ENCODE peak calls at places on chromosomes 12 and 14, in ten cellular contexts. One of them, this sample, is unnamed.

GRCh38 chr14:105180598-105181528 is at the start of gene NUDT14:
- DNase-seq in mammary epithelial cell: peak; percentile 68
- DNase-seq in Calu3: peak; percentile 88
- DNase-seq in foreskin fibroblast: peak; percentile 46
- DNase-seq in IMR-90: peak; percentile 25
- DNase-seq in upper lobe of right lung: peak; percentile 94
- DNase-seq in CD8-positive, alpha-beta T cell: peak; percentile 88
- DNase-seq in NB4: no peak
- DNase-seq in nephron progenitor cell: peak; percentile 83
- DNase-seq in mucosa of descending colon: peak; percentile 97
- DNase-seq in this sample: no peak

GRCh38 chr14:39406560-39406959 is 25.7 kb downstream of the FBXO33 start:
- DNase-seq in mammary epithelial cell: no peak
- DNase-seq in NB4: no peak
- DNase-seq in IMR-90: no peak
- DNase-seq in Calu3: no peak
- DNase-seq in nephron progenitor cell: no peak
- DNase-seq in mucosa of descending colon: no peak
- DNase-seq in CD8-positive, alpha-beta T cell: no peak
- DNase-seq in upper lobe of right lung: no peak
- DNase-seq in foreskin fibroblast: no peak
- DNase-seq in this sample: no peak

GRCh38 chr14:24132061-24132685 is 1.7 kb downstream of the FITM1 start:
- DNase-seq in CD8-positive, alpha-beta T cell: peak; percentile 35
- DNase-seq in NB4: no peak
- DNase-seq in upper lobe of right lung: no peak
- DNase-seq in mucosa of descending colon: no peak
- DNase-seq in IMR-90: no peak
- DNase-seq in mammary epithelial cell: peak; percentile 75
- DNase-seq in Calu3: no peak
- DNase-seq in foreskin fibroblast: no peak
- DNase-seq in nephron progenitor cell: no peak
- DNase-seq in this sample: no peak

GRCh38 chr12:52207895-52208294 is 16.1 kb upstream of the KRT80 start:
- DNase-seq in foreskin fibroblast: no peak
- DNase-seq in mucosa of descending colon: peak; percentile 45
- DNase-seq in NB4: peak; percentile 89
- DNase-seq in upper lobe of right lung: peak; percentile 69
- DNase-seq in IMR-90: peak; percentile 28
- DNase-seq in CD8-positive, alpha-beta T cell: no peak
- DNase-seq in Calu3: peak; percentile 32
- DNase-seq in nephron progenitor cell: no peak
- DNase-seq in mammary epithelial cell: peak; percentile 52
- DNase-seq in this sample: peak; percentile 54

GRCh38 chr14:75427482-75428229 is at the start of gene JDP2:
- DNase-seq in IMR-90: peak; percentile 76
- DNase-seq in foreskin fibroblast: peak; percentile 56
- DNase-seq in mucosa of descending colon: peak; percentile 92
- DNase-seq in upper lobe of right lung: peak; percentile 98
- DNase-seq in NB4: peak; percentile 92
- DNase-seq in nephron progenitor cell: peak; percentile 84
- DNase-seq in CD8-positive, alpha-beta T cell: peak; percentile 55
- DNase-seq in Calu3: peak; percentile 87
- DNase-seq in mammary epithelial cell: peak; percentile 26
- DNase-seq in this sample: peak; percentile 93

GRCh38 chr14:69152181-69152943 is 557 bp downstream of the DCAF5 start:
- DNase-seq in Calu3: no peak
- DNase-seq in CD8-positive, alpha-beta T cell: peak; percentile 51
- DNase-seq in nephron progenitor cell: no peak
- DNase-seq in foreskin fibroblast: peak; percentile 31
- DNase-seq in IMR-90: no peak
- DNase-seq in mammary epithelial cell: peak; percentile 31
- DNase-seq in NB4: peak; percentile 70
- DNase-seq in mucosa of descending colon: peak; percentile 53
- DNase-seq in upper lobe of right lung: no peak
- DNase-seq in this sample: peak; percentile 52

GRCh38 chr14:99233222-99234035 is 38.6 kb downstream of the BCL11B start:
- DNase-seq in mammary epithelial cell: no peak
- DNase-seq in foreskin fibroblast: no peak
- DNase-seq in Calu3: no peak
- DNase-seq in mucosa of descending colon: no peak
- DNase-seq in CD8-positive, alpha-beta T cell: no peak
- DNase-seq in IMR-90: no peak
- DNase-seq in NB4: no peak
- DNase-seq in nephron progenitor cell: peak; percentile 26
- DNase-seq in upper lobe of right lung: no peak
- DNase-seq in this sample: no peak

GRCh38 chr12:52909796-52910195 is 4.9 kb upstream of the KRT8 start:
- DNase-seq in upper lobe of right lung: no peak
- DNase-seq in IMR-90: no peak
- DNase-seq in NB4: no peak
- DNase-seq in foreskin fibroblast: no peak
- DNase-seq in mucosa of descending colon: no peak
- DNase-seq in mammary epithelial cell: no peak
- DNase-seq in Calu3: no peak
- DNase-seq in nephron progenitor cell: no peak
- DNase-seq in CD8-positive, alpha-beta T cell: no peak
- DNase-seq in this sample: no peak

GRCh38 chr12:11553871-11554533 is 95.5 kb upstream of the ETV6 start:
- DNase-seq in foreskin fibroblast: peak; percentile 38
- DNase-seq in CD8-positive, alpha-beta T cell: peak; percentile 38
- DNase-seq in mammary epithelial cell: peak; percentile 49
- DNase-seq in mucosa of descending colon: no peak
- DNase-seq in nephron progenitor cell: peak; percentile 49
- DNase-seq in IMR-90: peak; percentile 59
- DNase-seq in NB4: peak; percentile 81
- DNase-seq in Calu3: peak; percentile 64
- DNase-seq in upper lobe of right lung: no peak
- DNase-seq in this sample: no peak

GRCh38 chr12:13915096-13915495 is 66.3 kb downstream of the GRIN2B start:
- DNase-seq in IMR-90: no peak
- DNase-seq in upper lobe of right lung: no peak
- DNase-seq in NB4: no peak
- DNase-seq in mammary epithelial cell: no peak
- DNase-seq in nephron progenitor cell: no peak
- DNase-seq in foreskin fibroblast: no peak
- DNase-seq in CD8-positive, alpha-beta T cell: no peak
- DNase-seq in mucosa of descending colon: no peak
- DNase-seq in Calu3: no peak
- DNase-seq in this sample: no peak

GRCh38 chr14:51544901-51545300 is 106.8 kb upstream of the FRMD6 start:
- DNase-seq in nephron progenitor cell: no peak
- DNase-seq in foreskin fibroblast: no peak
- DNase-seq in mammary epithelial cell: peak; percentile 43
- DNase-seq in NB4: no peak
- DNase-seq in upper lobe of right lung: no peak
- DNase-seq in IMR-90: no peak
- DNase-seq in CD8-positive, alpha-beta T cell: no peak
- DNase-seq in Calu3: no peak
- DNase-seq in mucosa of descending colon: no peak
- DNase-seq in this sample: no peak

GRCh38 chr14:42556551-42556950 is 949.9 kb downstream of the LRFN5 start:
- DNase-seq in IMR-90: no peak
- DNase-seq in Calu3: no peak
- DNase-seq in upper lobe of right lung: no peak
- DNase-seq in foreskin fibroblast: no peak
- DNase-seq in CD8-positive, alpha-beta T cell: no peak
- DNase-seq in mucosa of descending colon: no peak
- DNase-seq in nephron progenitor cell: no peak
- DNase-seq in NB4: no peak
- DNase-seq in mammary epithelial cell: no peak
- DNase-seq in this sample: no peak

GRCh38 chr14:74619672-74620131 is 7.7 kb upstream of the LTBP2 start:
- DNase-seq in IMR-90: peak; percentile 98
- DNase-seq in foreskin fibroblast: peak; percentile 99
- DNase-seq in upper lobe of right lung: peak; percentile 68
- DNase-seq in mucosa of descending colon: peak; percentile 59
- DNase-seq in Calu3: peak; percentile 68
- DNase-seq in nephron progenitor cell: no peak
- DNase-seq in CD8-positive, alpha-beta T cell: no peak
- DNase-seq in mammary epithelial cell: peak; percentile 73
- DNase-seq in NB4: peak; percentile 79
- DNase-seq in this sample: no peak

GRCh38 chr12:96015672-96016071 is 19.5 kb upstream of the HAL start:
- DNase-seq in IMR-90: peak; percentile 22
- DNase-seq in NB4: peak; percentile 43
- DNase-seq in CD8-positive, alpha-beta T cell: no peak
- DNase-seq in mammary epithelial cell: peak; percentile 26
- DNase-seq in Calu3: peak; percentile 49
- DNase-seq in nephron progenitor cell: peak; percentile 29
- DNase-seq in upper lobe of right lung: no peak
- DNase-seq in foreskin fibroblast: no peak
- DNase-seq in mucosa of descending colon: no peak
- DNase-seq in this sample: no peak
- TF ChIP-seq CTCF in IMR-90: peak; percentile 32
- TF ChIP-seq CTCF in NB4: peak; percentile 39
- TF ChIP-seq CTCF in CD8-positive, alpha-beta T cell: no peak
- TF ChIP-seq CTCF in mammary epithelial cell: peak; percentile 53
- TF ChIP-seq CTCF in Calu3: peak; percentile 48
- TF ChIP-seq CTCF in nephron progenitor cell: peak; percentile 33
- TF ChIP-seq CTCF in upper lobe of right lung: peak; percentile 36
- TF ChIP-seq CTCF in foreskin fibroblast: peak; percentile 62
- TF ChIP-seq CTCF in mucosa of descending colon: no peak
- TF ChIP-seq CTCF in this sample: peak; percentile 13

GRCh38 chr14:80208426-80208950 is 2.8 kb downstream of the DIO2 start:
- DNase-seq in mammary epithelial cell: no peak
- DNase-seq in foreskin fibroblast: no peak
- DNase-seq in IMR-90: no peak
- DNase-seq in Calu3: no peak
- DNase-seq in nephron progenitor cell: no peak
- DNase-seq in mucosa of descending colon: no peak
- DNase-seq in NB4: no peak
- DNase-seq in CD8-positive, alpha-beta T cell: no peak
- DNase-seq in upper lobe of right lung: no peak
- DNase-seq in this sample: no peak

GRCh38 chr14:80206351-80206750 is 5.0 kb downstream of the DIO2 start:
- DNase-seq in Calu3: no peak
- DNase-seq in mucosa of descending colon: no peak
- DNase-seq in CD8-positive, alpha-beta T cell: no peak
- DNase-seq in mammary epithelial cell: no peak
- DNase-seq in foreskin fibroblast: no peak
- DNase-seq in NB4: no peak
- DNase-seq in nephron progenitor cell: no peak
- DNase-seq in IMR-90: no peak
- DNase-seq in upper lobe of right lung: no peak
- DNase-seq in this sample: no peak

GRCh38 chr14:80200093-80200492 is 11.2 kb downstream of the DIO2 start:
- DNase-seq in upper lobe of right lung: no peak
- DNase-seq in nephron progenitor cell: no peak
- DNase-seq in IMR-90: no peak
- DNase-seq in CD8-positive, alpha-beta T cell: no peak
- DNase-seq in mammary epithelial cell: no peak
- DNase-seq in NB4: no peak
- DNase-seq in foreskin fibroblast: no peak
- DNase-seq in Calu3: no peak
- DNase-seq in mucosa of descending colon: no peak
- DNase-seq in this sample: no peak

DNA sequence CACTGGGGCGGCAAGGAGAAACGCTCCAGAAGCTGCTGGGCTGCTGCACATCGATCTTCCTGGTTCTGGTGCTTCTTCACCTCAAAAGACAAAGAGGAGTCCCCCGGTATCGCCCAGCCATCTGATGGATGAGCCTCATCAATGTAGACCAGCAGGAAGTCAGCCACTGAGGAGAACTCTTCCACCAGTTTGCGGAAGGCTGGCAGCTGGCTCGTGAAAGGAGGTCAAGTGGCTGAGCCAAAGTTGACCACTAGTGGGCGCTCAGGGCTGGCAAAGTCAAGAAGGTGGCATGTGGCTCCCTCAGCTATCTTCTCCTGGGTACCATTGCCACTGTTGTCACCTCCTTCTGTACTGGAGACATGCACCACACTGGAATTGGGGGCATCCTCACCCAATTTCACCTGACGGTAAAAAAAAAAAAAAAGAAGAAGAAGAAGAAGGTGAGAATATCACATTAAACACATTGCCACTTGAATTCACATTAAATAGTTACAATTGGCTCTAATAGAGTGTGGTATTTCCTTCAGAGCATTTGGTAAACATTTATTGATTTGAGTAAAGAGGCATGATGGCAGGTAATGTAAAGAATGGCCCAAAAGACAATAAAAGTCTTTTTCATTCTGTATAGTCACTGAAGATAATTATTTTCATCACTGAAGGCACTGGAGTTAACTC is 8.3 kb downstream of the DIO2 start:
- DNase-seq in nephron progenitor cell: peak; percentile 30
- DNase-seq in mammary epithelial cell: no peak
- DNase-seq in upper lobe of right lung: no peak
- DNase-seq in IMR-90: no peak
- DNase-seq in CD8-positive, alpha-beta T cell: no peak
- DNase-seq in NB4: peak; percentile 55
- DNase-seq in foreskin fibroblast: no peak
- DNase-seq in Calu3: peak; percentile 12
- DNase-seq in mucosa of descending colon: peak; percentile 35
- DNase-seq in this sample: no peak
- TF ChIP-seq CTCF in nephron progenitor cell: peak; percentile 27
- TF ChIP-seq CTCF in mammary epithelial cell: peak; percentile 47
- TF ChIP-seq CTCF in upper lobe of right lung: peak; percentile 15
- TF ChIP-seq CTCF in IMR-90: peak; percentile 2
- TF ChIP-seq CTCF in CD8-positive, alpha-beta T cell: no peak
- TF ChIP-seq CTCF in NB4: peak; percentile 72
- TF ChIP-seq CTCF in foreskin fibroblast: no peak
- TF ChIP-seq CTCF in Calu3: peak; percentile 23
- TF ChIP-seq CTCF in mucosa of descending colon: no peak
- TF ChIP-seq CTCF in this sample: peak; percentile 17

GRCh38 chr14:45716506-45716905 is 463.5 kb upstream of the MIS18BP1 start:
- DNase-seq in mammary epithelial cell: no peak
- DNase-seq in upper lobe of right lung: no peak
- DNase-seq in NB4: peak; percentile 8
- DNase-seq in IMR-90: no peak
- DNase-seq in Calu3: no peak
- DNase-seq in nephron progenitor cell: peak; percentile 51
- DNase-seq in mucosa of descending colon: no peak
- DNase-seq in foreskin fibroblast: no peak
- DNase-seq in CD8-positive, alpha-beta T cell: no peak
- DNase-seq in this sample: no peak
- TF ChIP-seq CTCF in mammary epithelial cell: peak; percentile 28
- TF ChIP-seq CTCF in upper lobe of right lung: no peak
- TF ChIP-seq CTCF in NB4: peak; percentile 3
- TF ChIP-seq CTCF in IMR-90: no peak
- TF ChIP-seq CTCF in Calu3: no peak
- TF ChIP-seq CTCF in nephron progenitor cell: peak; percentile 47
- TF ChIP-seq CTCF in mucosa of descending colon: no peak
- TF ChIP-seq CTCF in foreskin fibroblast: no peak
- TF ChIP-seq CTCF in CD8-positive, alpha-beta T cell: no peak
- TF ChIP-seq CTCF in this sample: no peak

GRCh38 chr14:88437659-88438058 is 52.2 kb downstream of the SPATA7 start:
- DNase-seq in CD8-positive, alpha-beta T cell: no peak
- DNase-seq in mucosa of descending colon: no peak
- DNase-seq in NB4: no peak
- DNase-seq in nephron progenitor cell: no peak
- DNase-seq in foreskin fibroblast: no peak
- DNase-seq in Calu3: no peak
- DNase-seq in IMR-90: no peak
- DNase-seq in mammary epithelial cell: no peak
- DNase-seq in upper lobe of right lung: no peak
- DNase-seq in this sample: no peak
- TF ChIP-seq CTCF in CD8-positive, alpha-beta T cell: no peak
- TF ChIP-seq CTCF in mucosa of descending colon: no peak
- TF ChIP-seq CTCF in NB4: no peak
- TF ChIP-seq CTCF in nephron progenitor cell: no peak
- TF ChIP-seq CTCF in foreskin fibroblast: peak; percentile 30
- TF ChIP-seq CTCF in Calu3: no peak
- TF ChIP-seq CTCF in IMR-90: peak; percentile 32
- TF ChIP-seq CTCF in mammary epithelial cell: peak; percentile 30
- TF ChIP-seq CTCF in upper lobe of right lung: peak; percentile 11
- TF ChIP-seq CTCF in this sample: no peak